ENCODE peak calls at places on chromosomes 16 and 17, in six cellular contexts. One of them, this sample, is unnamed.

GRCh38 chr17:77754956-77755355 is 203.5 kb upstream of the TNRC6C start:
- DNase-seq in CD8-positive, alpha-beta memory T cell: no peak
- DNase-seq in cardiac muscle cell: no peak
- DNase-seq in skeletal muscle cell: no peak
- DNase-seq in cardiac fibroblast: no peak
- DNase-seq in fibroblast of the aortic adventitia: no peak
- DNase-seq in this sample: peak; percentile 3

GRCh38 chr17:59903455-59903854 is 10.5 kb downstream of the RPS6KB1 start:
- DNase-seq in fibroblast of the aortic adventitia: no peak
- DNase-seq in CD8-positive, alpha-beta memory T cell: no peak
- DNase-seq in cardiac muscle cell: no peak
- DNase-seq in cardiac fibroblast: no peak
- DNase-seq in skeletal muscle cell: no peak
- DNase-seq in this sample: no peak

GRCh38 chr16:27723711-27724490 is 174.0 kb downstream of the KATNIP start:
- DNase-seq in fibroblast of the aortic adventitia: no peak
- DNase-seq in cardiac fibroblast: no peak
- DNase-seq in CD8-positive, alpha-beta memory T cell: no peak
- DNase-seq in cardiac muscle cell: no peak
- DNase-seq in skeletal muscle cell: no peak
- DNase-seq in this sample: peak; percentile 84

GRCh38 chr16:10067406-10067805 is 114.8 kb downstream of the GRIN2A start:
- DNase-seq in cardiac muscle cell: no peak
- DNase-seq in skeletal muscle cell: no peak
- DNase-seq in cardiac fibroblast: no peak
- DNase-seq in fibroblast of the aortic adventitia: no peak
- DNase-seq in CD8-positive, alpha-beta memory T cell: no peak
- DNase-seq in this sample: peak; percentile 55

GRCh38 chr16:77330332-77331043 is 104.3 kb downstream of the ADAMTS18 start:
- DNase-seq in CD8-positive, alpha-beta memory T cell: no peak
- DNase-seq in fibroblast of the aortic adventitia: no peak
- DNase-seq in cardiac fibroblast: no peak
- DNase-seq in skeletal muscle cell: no peak
- DNase-seq in cardiac muscle cell: no peak
- DNase-seq in this sample: peak; percentile 27

GRCh38 chr16:15972046-15972868 is 22.8 kb downstream of the ABCC1 start:
- DNase-seq in skeletal muscle cell: no peak
- DNase-seq in CD8-positive, alpha-beta memory T cell: no peak
- DNase-seq in cardiac muscle cell: no peak
- DNase-seq in fibroblast of the aortic adventitia: no peak
- DNase-seq in cardiac fibroblast: no peak
- DNase-seq in this sample: no peak

GRCh38 chr17:11583306-11583992 is 14.8 kb upstream of the DNAH9 start:
- DNase-seq in CD8-positive, alpha-beta memory T cell: no peak
- DNase-seq in skeletal muscle cell: no peak
- DNase-seq in cardiac fibroblast: no peak
- DNase-seq in fibroblast of the aortic adventitia: no peak
- DNase-seq in cardiac muscle cell: no peak
- DNase-seq in this sample: no peak

GRCh38 chr17:76193616-76194015 is 46.7 kb downstream of the RNF157 start:
- DNase-seq in skeletal muscle cell: no peak
- DNase-seq in cardiac muscle cell: no peak
- DNase-seq in cardiac fibroblast: no peak
- DNase-seq in CD8-positive, alpha-beta memory T cell: no peak
- DNase-seq in fibroblast of the aortic adventitia: no peak
- DNase-seq in this sample: no peak

GRCh38 chr16:9408297-9408696 is 316.9 kb downstream of the HAPSTR1 start:
- DNase-seq in CD8-positive, alpha-beta memory T cell: no peak
- DNase-seq in cardiac muscle cell: no peak
- DNase-seq in fibroblast of the aortic adventitia: no peak
- DNase-seq in skeletal muscle cell: no peak
- DNase-seq in cardiac fibroblast: no peak
- DNase-seq in this sample: peak; percentile 90

GRCh38 chr17:49595980-49596379 is 20.3 kb downstream of the NXPH3 start:
- DNase-seq in cardiac muscle cell: no peak
- DNase-seq in cardiac fibroblast: no peak
- DNase-seq in CD8-positive, alpha-beta memory T cell: no peak
- DNase-seq in skeletal muscle cell: no peak
- DNase-seq in fibroblast of the aortic adventitia: no peak
- DNase-seq in this sample: no peak

GRCh38 chr17:8056976-8057625 is 18.2 kb downstream of the ALOX15B start:
- DNase-seq in skeletal muscle cell: no peak
- DNase-seq in CD8-positive, alpha-beta memory T cell: no peak
- DNase-seq in cardiac fibroblast: no peak
- DNase-seq in cardiac muscle cell: no peak
- DNase-seq in fibroblast of the aortic adventitia: no peak
- DNase-seq in this sample: no peak

GRCh38 chr17:4625181-4625601 is 16.3 kb downstream of the ALOX15 start:
- DNase-seq in skeletal muscle cell: peak; percentile 31
- DNase-seq in cardiac fibroblast: peak; percentile 51
- DNase-seq in CD8-positive, alpha-beta memory T cell: no peak
- DNase-seq in cardiac muscle cell: peak; percentile 29
- DNase-seq in fibroblast of the aortic adventitia: peak; percentile 23
- DNase-seq in this sample: no peak

GRCh38 chr17:38379448-38379847 is 27.8 kb downstream of the SOCS7 start:
- DNase-seq in CD8-positive, alpha-beta memory T cell: no peak
- DNase-seq in skeletal muscle cell: no peak
- DNase-seq in cardiac muscle cell: no peak
- DNase-seq in cardiac fibroblast: no peak
- DNase-seq in fibroblast of the aortic adventitia: no peak
- DNase-seq in this sample: no peak

GRCh38 chr17:45787044-45787443 is 2.9 kb downstream of the CRHR1 start:
- DNase-seq in fibroblast of the aortic adventitia: no peak
- DNase-seq in skeletal muscle cell: no peak
- DNase-seq in cardiac fibroblast: no peak
- DNase-seq in CD8-positive, alpha-beta memory T cell: no peak
- DNase-seq in cardiac muscle cell: no peak
- DNase-seq in this sample: peak; percentile 44

GRCh38 chr17:7254511-7254910 is 2.5 kb downstream of the ELP5 start:
- DNase-seq in cardiac fibroblast: no peak
- DNase-seq in cardiac muscle cell: no peak
- DNase-seq in fibroblast of the aortic adventitia: no peak
- DNase-seq in CD8-positive, alpha-beta memory T cell: no peak
- DNase-seq in skeletal muscle cell: no peak
- DNase-seq in this sample: no peak

GRCh38 chr16:85563515-85564276 is 49.4 kb upstream of the GSE1 start:
- DNase-seq in CD8-positive, alpha-beta memory T cell: no peak
- DNase-seq in fibroblast of the aortic adventitia: no peak
- DNase-seq in skeletal muscle cell: no peak
- DNase-seq in cardiac muscle cell: peak; percentile 82
- DNase-seq in cardiac fibroblast: peak; percentile 79
- DNase-seq in this sample: no peak

GRCh38 chr17:30495586-30495985 is 18.4 kb downstream of the GOSR1 start:
- DNase-seq in cardiac muscle cell: no peak
- DNase-seq in cardiac fibroblast: no peak
- DNase-seq in CD8-positive, alpha-beta memory T cell: no peak
- DNase-seq in fibroblast of the aortic adventitia: no peak
- DNase-seq in skeletal muscle cell: no peak
- DNase-seq in this sample: no peak

GRCh38 chr16:50265716-50266336 is 525 bp upstream of the ADCY7 start:
- DNase-seq in skeletal muscle cell: no peak
- DNase-seq in cardiac muscle cell: no peak
- DNase-seq in fibroblast of the aortic adventitia: no peak
- DNase-seq in CD8-positive, alpha-beta memory T cell: no peak
- DNase-seq in cardiac fibroblast: no peak
- DNase-seq in this sample: no peak
- H3K4me3 ChIP-seq in skeletal muscle cell: no peak overlapping the region
- H3K4me3 ChIP-seq in cardiac muscle cell: no peak overlapping the region
- H3K4me3 ChIP-seq in fibroblast of the aortic adventitia: peak overlapping the region; percentile 18
- H3K4me3 ChIP-seq in CD8-positive, alpha-beta memory T cell: peak overlapping the region; percentile 2
- H3K4me3 ChIP-seq in cardiac fibroblast: no peak overlapping the region
- H3K4me3 ChIP-seq in this sample: no peak overlapping the region

GRCh38 chr16:51591480-51591879 is 440.4 kb upstream of the SALL1 start:
- DNase-seq in CD8-positive, alpha-beta memory T cell: no peak
- DNase-seq in cardiac muscle cell: no peak
- DNase-seq in cardiac fibroblast: no peak
- DNase-seq in fibroblast of the aortic adventitia: no peak
- DNase-seq in skeletal muscle cell: no peak
- DNase-seq in this sample: no peak
- H3K4me3 ChIP-seq in CD8-positive, alpha-beta memory T cell: no peak overlapping the region
- H3K4me3 ChIP-seq in cardiac muscle cell: no peak overlapping the region
- H3K4me3 ChIP-seq in cardiac fibroblast: no peak overlapping the region
- H3K4me3 ChIP-seq in fibroblast of the aortic adventitia: no peak overlapping the region
- H3K4me3 ChIP-seq in skeletal muscle cell: no peak overlapping the region
- H3K4me3 ChIP-seq in this sample: no peak overlapping the region

GRCh38 chr17:80608326-80608725 is 63.7 kb downstream of the RPTOR start:
- DNase-seq in skeletal muscle cell: no peak
- DNase-seq in CD8-positive, alpha-beta memory T cell: no peak
- DNase-seq in fibroblast of the aortic adventitia: no peak
- DNase-seq in cardiac muscle cell: no peak
- DNase-seq in cardiac fibroblast: no peak
- DNase-seq in this sample: peak; percentile 94

GRCh38 chr17:80604007-80604728 is 59.5 kb downstream of the RPTOR start:
- DNase-seq in CD8-positive, alpha-beta memory T cell: no peak
- DNase-seq in fibroblast of the aortic adventitia: no peak
- DNase-seq in cardiac fibroblast: no peak
- DNase-seq in skeletal muscle cell: no peak
- DNase-seq in cardiac muscle cell: no peak
- DNase-seq in this sample: no peak

GRCh38 chr17:80609757-80610156 is 65.1 kb downstream of the RPTOR start:
- DNase-seq in CD8-positive, alpha-beta memory T cell: no peak
- DNase-seq in cardiac fibroblast: no peak
- DNase-seq in fibroblast of the aortic adventitia: no peak
- DNase-seq in cardiac muscle cell: no peak
- DNase-seq in skeletal muscle cell: no peak
- DNase-seq in this sample: no peak

GRCh38 chr17:80603380-80603779 is 58.7 kb downstream of the RPTOR start:
- DNase-seq in cardiac muscle cell: no peak
- DNase-seq in cardiac fibroblast: no peak
- DNase-seq in CD8-positive, alpha-beta memory T cell: no peak
- DNase-seq in fibroblast of the aortic adventitia: no peak
- DNase-seq in skeletal muscle cell: no peak
- DNase-seq in this sample: no peak

DNA sequence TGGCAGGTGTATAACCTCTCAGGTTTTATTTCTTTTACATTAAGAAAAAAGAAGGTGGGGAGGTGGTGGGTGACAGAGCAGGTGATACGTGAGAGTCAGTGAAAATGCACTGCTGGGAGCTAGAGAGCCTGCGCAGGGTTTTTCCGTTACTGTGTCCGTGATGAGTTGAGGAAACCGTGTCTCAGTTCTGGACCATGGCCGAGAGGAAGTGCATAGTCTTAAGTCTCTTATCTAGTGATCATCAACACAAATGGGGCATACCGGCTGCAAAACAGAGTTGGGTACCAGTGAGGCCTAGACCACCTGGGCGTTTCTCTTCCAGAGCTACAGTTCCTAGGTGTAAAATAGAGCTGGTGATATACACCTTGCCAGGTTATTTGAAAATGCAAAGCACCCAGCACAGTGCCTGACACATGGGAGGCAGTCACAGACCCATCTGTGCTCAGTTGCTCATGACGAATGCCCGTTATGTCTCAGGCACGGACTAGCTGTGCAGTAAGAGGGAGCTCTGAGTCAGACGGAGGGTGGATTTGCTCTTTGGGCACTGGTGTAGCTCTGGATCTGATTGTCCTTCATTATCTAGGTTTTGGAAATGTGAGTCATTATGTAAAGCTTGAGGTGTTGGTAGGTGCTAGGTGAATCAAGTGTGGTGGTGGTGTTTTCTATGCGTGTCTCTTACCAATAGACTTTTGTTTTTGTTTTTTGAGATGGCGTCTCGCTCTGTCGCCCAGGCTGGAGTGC is 60.9 kb downstream of the RPTOR start:
- DNase-seq in CD8-positive, alpha-beta memory T cell: no peak
- DNase-seq in fibroblast of the aortic adventitia: peak; percentile 29
- DNase-seq in cardiac muscle cell: peak; percentile 24
- DNase-seq in cardiac fibroblast: no peak
- DNase-seq in skeletal muscle cell: no peak
- DNase-seq in this sample: no peak
- H3K4me3 ChIP-seq in CD8-positive, alpha-beta memory T cell: no peak overlapping the region
- H3K4me3 ChIP-seq in fibroblast of the aortic adventitia: no peak overlapping the region
- H3K4me3 ChIP-seq in cardiac muscle cell: no peak overlapping the region
- H3K4me3 ChIP-seq in cardiac fibroblast: no peak overlapping the region
- H3K4me3 ChIP-seq in skeletal muscle cell: no peak overlapping the region
- H3K4me3 ChIP-seq in this sample: no peak overlapping the region

GRCh38 chr16:50553182-50553710 is 5.0 kb downstream of the NKD1 start:
- DNase-seq in cardiac muscle cell: no peak
- DNase-seq in CD8-positive, alpha-beta memory T cell: no peak
- DNase-seq in cardiac fibroblast: no peak
- DNase-seq in skeletal muscle cell: no peak
- DNase-seq in fibroblast of the aortic adventitia: no peak
- DNase-seq in this sample: no peak

GRCh38 chr16:50552476-50553101 is 4.4 kb downstream of the NKD1 start:
- DNase-seq in CD8-positive, alpha-beta memory T cell: no peak
- DNase-seq in fibroblast of the aortic adventitia: no peak
- DNase-seq in skeletal muscle cell: no peak
- DNase-seq in cardiac muscle cell: no peak
- DNase-seq in cardiac fibroblast: no peak
- DNase-seq in this sample: no peak

GRCh38 chr16:50550035-50550434 is 1.8 kb downstream of the NKD1 start:
- DNase-seq in cardiac muscle cell: no peak
- DNase-seq in fibroblast of the aortic adventitia: no peak
- DNase-seq in cardiac fibroblast: no peak
- DNase-seq in CD8-positive, alpha-beta memory T cell: no peak
- DNase-seq in skeletal muscle cell: no peak
- DNase-seq in this sample: no peak

GRCh38 chr16:50549561-50549915 is 1.3 kb downstream of the NKD1 start:
- DNase-seq in fibroblast of the aortic adventitia: no peak
- DNase-seq in skeletal muscle cell: no peak
- DNase-seq in cardiac muscle cell: no peak
- DNase-seq in CD8-positive, alpha-beta memory T cell: no peak
- DNase-seq in cardiac fibroblast: no peak
- DNase-seq in this sample: no peak

DNA sequence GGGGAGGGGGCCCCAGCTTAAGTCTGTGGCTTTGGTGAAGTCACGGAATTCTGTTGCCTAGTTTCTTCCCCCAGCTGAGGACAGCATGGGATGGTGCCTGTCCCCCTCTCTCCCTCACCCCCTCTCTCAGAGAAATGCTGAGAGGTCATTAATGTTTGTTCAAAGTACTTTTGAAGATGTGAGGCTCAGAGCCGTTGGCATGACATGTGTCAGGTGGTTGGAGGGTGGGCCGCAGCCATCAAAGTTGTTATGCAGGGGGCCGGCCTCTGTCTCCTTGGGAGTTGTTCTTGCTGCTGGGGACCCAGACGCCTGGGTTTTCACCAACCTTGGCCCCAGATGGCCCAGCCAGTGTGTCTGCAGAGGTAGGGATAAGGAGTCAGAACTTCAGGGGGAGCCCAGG is 3.0 kb downstream of the NKD1 start:
- DNase-seq in cardiac fibroblast: no peak
- DNase-seq in fibroblast of the aortic adventitia: no peak
- DNase-seq in cardiac muscle cell: no peak
- DNase-seq in skeletal muscle cell: no peak
- DNase-seq in CD8-positive, alpha-beta memory T cell: no peak
- DNase-seq in this sample: no peak
- H3K4me3 ChIP-seq in cardiac fibroblast: no peak overlapping the region
- H3K4me3 ChIP-seq in fibroblast of the aortic adventitia: no peak overlapping the region
- H3K4me3 ChIP-seq in cardiac muscle cell: no peak overlapping the region
- H3K4me3 ChIP-seq in skeletal muscle cell: no peak overlapping the region
- H3K4me3 ChIP-seq in CD8-positive, alpha-beta memory T cell: no peak overlapping the region
- H3K4me3 ChIP-seq in this sample: no peak overlapping the region